ENCODE peak calls at places on chromosomes 5 and 9, in seven cellular contexts. N is neural progenitor cell; Y is activated naive CD4-positive, alpha-beta T cell treated with anti-CD3 and anti-CD28 coated beads for 36 hours; L is NCI-H2081; X is iris pigment epithelial cell; H is T-helper 22 cell; M is stimulated activated CD4-positive, alpha-beta T cell treated with anti-CD3 and anti-CD28 coated beads, Interleukin-15, amount 100 ng/mL, for 24 hours. U is an unnamed sample.

GRCh38 chr5:147509710-147510651 is at the start of gene DPYSL3:
- DNase-seq in N (peak), Y (no peak), L (peak), X (peak), H (no peak), M (peak), U (no peak)

GRCh38 chr5:156892864-156893263 is 42.8 kb downstream of the PPP1R2B start:
- DNase-seq in N (no peak), Y (no peak), L (no peak), X (no peak), H (no peak), M (no peak), U (no peak)

GRCh38 chr9:134253596-134254205 is 72.6 kb upstream of the RXRA start:
- DNase-seq in N (no peak), Y (no peak), L (no peak), X (peak), H (no peak), M (no peak), U (no peak)

GRCh38 chr9:74963043-74963442 is 10.3 kb upstream of the C9orf40 start:
- DNase-seq in N (no peak), Y (no peak), L (no peak), X (no peak), H (no peak), M (no peak), U (no peak)

GRCh38 chr5:133222979-133223378 is 171.2 kb downstream of the HSPA4 start:
- DNase-seq in N (peak), Y (no peak), L (no peak), X (no peak), H (no peak), M (no peak), U (no peak)

GRCh38 chr9:94864862-94865435 is 138.4 kb downstream of the AOPEP start:
- DNase-seq in N (no peak), Y (no peak), L (no peak), X (no peak), H (no peak), M (no peak), U (no peak)

GRCh38 chr5:173056783-173057061 is 570 bp downstream of the CREBRF start:
- DNase-seq in N (peak), Y (no peak), L (no peak), X (no peak), H (no peak), M (peak), U (no peak)

GRCh38 chr9:76912631-76913275 is 6.8 kb upstream of the PRUNE2 start:
- DNase-seq in N (no peak), Y (no peak), L (no peak), X (peak), H (no peak), M (no peak), U (no peak)

GRCh38 chr5:145479862-145480261 is 355.3 kb downstream of the PRELID2 start:
- DNase-seq in N (no peak), Y (no peak), L (no peak), X (peak), H (no peak), M (no peak), U (no peak)

GRCh38 chr9:68996457-68996856 is 17.5 kb downstream of the PRKACG start:
- DNase-seq in N (no peak), Y (no peak), L (no peak), X (no peak), H (no peak), M (no peak), U (no peak)

GRCh38 chr9:138119202-138120027 is 241.8 kb downstream of the CACNA1B start:
- DNase-seq in N (no peak), Y (no peak), L (no peak), X (no peak), H (no peak), M (no peak), U (no peak)

GRCh38 chr9:113617550-113617949 is 154.0 kb downstream of the RGS3 start:
- DNase-seq in N (peak), Y (no peak), L (no peak), X (no peak), H (no peak), M (no peak), U (no peak)